ENCODE peak calls at places on chromosomes 16 and 17, in four cellular contexts. One of them, this sample, is unnamed.

GRCh38 chr16:5235119-5235518 is 137.5 kb upstream of the EEF2KMT start:
- DNase-seq in mesendoderm: no peak
- DNase-seq in cardiac muscle cell: no peak
- DNase-seq in suprapubic skin: no peak
- DNase-seq in this sample: no peak

GRCh38 chr16:10619271-10619849 is 39.0 kb upstream of the EMP2 start:
- DNase-seq in mesendoderm: peak
- DNase-seq in cardiac muscle cell: no peak
- DNase-seq in suprapubic skin: no peak
- DNase-seq in this sample: no peak

GRCh38 chr17:9810100-9810949 is 11.6 kb downstream of the GSG1L2 start:
- DNase-seq in mesendoderm: no peak
- DNase-seq in cardiac muscle cell: peak
- DNase-seq in suprapubic skin: no peak
- DNase-seq in this sample: no peak

GRCh38 chr17:30278032-30278431 is 13.7 kb downstream of the BLMH start:
- DNase-seq in mesendoderm: peak
- DNase-seq in cardiac muscle cell: peak
- DNase-seq in suprapubic skin: no peak
- DNase-seq in this sample: no peak

GRCh38 chr16:82280867-82281266 is 110.8 kb upstream of the MPHOSPH6 start:
- DNase-seq in mesendoderm: no peak
- DNase-seq in cardiac muscle cell: no peak
- DNase-seq in suprapubic skin: no peak
- DNase-seq in this sample: no peak

GRCh38 chr16:22191966-22192260 is 14.2 kb upstream of the EEF2K start:
- DNase-seq in mesendoderm: no peak
- DNase-seq in cardiac muscle cell: no peak
- DNase-seq in suprapubic skin: no peak
- DNase-seq in this sample: no peak

GRCh38 chr16:85393674-85394510 is 219.2 kb upstream of the GSE1 start:
- DNase-seq in mesendoderm: peak
- DNase-seq in cardiac muscle cell: peak
- DNase-seq in suprapubic skin: peak
- DNase-seq in this sample: peak

GRCh38 chr17:79987187-79987889 is 48.3 kb downstream of the TBC1D16 start:
- DNase-seq in mesendoderm: peak
- DNase-seq in cardiac muscle cell: no peak
- DNase-seq in suprapubic skin: no peak
- DNase-seq in this sample: no peak

GRCh38 chr17:29642171-29642611 is 19.5 kb upstream of the CORO6 start:
- DNase-seq in mesendoderm: no peak
- DNase-seq in cardiac muscle cell: no peak
- DNase-seq in suprapubic skin: no peak
- DNase-seq in this sample: no peak

GRCh38 chr16:57021693-57022092 is 32.3 kb downstream of the NLRC5 start:
- DNase-seq in mesendoderm: no peak
- DNase-seq in cardiac muscle cell: no peak
- DNase-seq in suprapubic skin: peak
- DNase-seq in this sample: no peak

GRCh38 chr16:80664798-80665197 is 124.0 kb downstream of the DYNLRB2 start:
- DNase-seq in mesendoderm: no peak
- DNase-seq in cardiac muscle cell: no peak
- DNase-seq in suprapubic skin: no peak
- DNase-seq in this sample: no peak

GRCh38 chr16:21626659-21627277 is 25.6 kb downstream of the IGSF6 start:
- DNase-seq in mesendoderm: no peak
- DNase-seq in cardiac muscle cell: peak
- DNase-seq in suprapubic skin: peak
- DNase-seq in this sample: peak

GRCh38 chr17:40763752-40764151 is 8.2 kb downstream of the KRT26 start:
- DNase-seq in mesendoderm: no peak
- DNase-seq in cardiac muscle cell: no peak
- DNase-seq in suprapubic skin: no peak
- DNase-seq in this sample: no peak

GRCh38 chr16:75614247-75614897 is 8.7 kb downstream of the ADAT1 start:
- DNase-seq in mesendoderm: no peak
- DNase-seq in cardiac muscle cell: peak
- DNase-seq in suprapubic skin: no peak
- DNase-seq in this sample: no peak

GRCh38 chr17:35943537-35943936 is at the start of gene LYZL6:
- DNase-seq in mesendoderm: no peak
- DNase-seq in cardiac muscle cell: no peak
- DNase-seq in suprapubic skin: no peak
- DNase-seq in this sample: no peak

GRCh38 chr16:88534731-88535141 is 35.5 kb upstream of the ZC3H18 start:
- DNase-seq in mesendoderm: peak
- DNase-seq in cardiac muscle cell: peak
- DNase-seq in suprapubic skin: no peak
- DNase-seq in this sample: no peak

GRCh38 chr17:68400404-68400735 is 56.9 kb downstream of the WIPI1 start:
- DNase-seq in mesendoderm: no peak
- DNase-seq in cardiac muscle cell: no peak
- DNase-seq in suprapubic skin: peak
- DNase-seq in this sample: no peak

GRCh38 chr17:79831367-79832210 is 7.7 kb downstream of the CBX4 start:
- DNase-seq in mesendoderm: no peak
- DNase-seq in cardiac muscle cell: peak
- DNase-seq in suprapubic skin: no peak
- DNase-seq in this sample: no peak

GRCh38 chr17:27502526-27503324 is 46.5 kb downstream of the KSR1 start:
- DNase-seq in mesendoderm: no peak
- DNase-seq in cardiac muscle cell: peak
- DNase-seq in suprapubic skin: no peak
- DNase-seq in this sample: no peak

GRCh38 chr17:1347681-1348318 is 52.2 kb downstream of the YWHAE start:
- DNase-seq in mesendoderm: no peak
- DNase-seq in cardiac muscle cell: no peak
- DNase-seq in suprapubic skin: no peak
- DNase-seq in this sample: no peak

GRCh38 chr17:73231841-73232586 is 29.7 kb downstream of the CPSF4L start:
- DNase-seq in mesendoderm: peak
- DNase-seq in cardiac muscle cell: peak
- DNase-seq in suprapubic skin: peak
- DNase-seq in this sample: peak

GRCh38 chr17:55273579-55274370 is 9.0 kb downstream of the HLF start:
- DNase-seq in mesendoderm: no peak
- DNase-seq in cardiac muscle cell: no peak
- DNase-seq in suprapubic skin: no peak
- DNase-seq in this sample: no peak

GRCh38 chr16:66512589-66513404 is 37.1 kb downstream of the TK2 start:
- DNase-seq in mesendoderm: peak
- DNase-seq in cardiac muscle cell: peak
- DNase-seq in suprapubic skin: no peak
- DNase-seq in this sample: no peak

GRCh38 chr17:57911021-57911420 is 44.2 kb downstream of the CUEDC1 start:
- DNase-seq in mesendoderm: no peak
- DNase-seq in cardiac muscle cell: no peak
- DNase-seq in suprapubic skin: no peak
- DNase-seq in this sample: no peak

GRCh38 chr17:79561486-79562116 is 49.2 kb downstream of the RBFOX3 start:
- DNase-seq in mesendoderm: no peak
- DNase-seq in cardiac muscle cell: no peak
- DNase-seq in suprapubic skin: peak
- DNase-seq in this sample: no peak

GRCh38 chr16:89395150-89396142 is 94.9 kb downstream of the ANKRD11 start:
- DNase-seq in mesendoderm: no peak
- DNase-seq in cardiac muscle cell: peak
- DNase-seq in suprapubic skin: peak
- DNase-seq in this sample: no peak

GRCh38 chr16:68072038-68072695 is 13.0 kb upstream of the NFATC3 start:
- DNase-seq in mesendoderm: no peak
- DNase-seq in cardiac muscle cell: no peak
- DNase-seq in suprapubic skin: no peak
- DNase-seq in this sample: no peak

GRCh38 chr17:36934759-36935630 is 2.3 kb upstream of the LHX1 start:
- DNase-seq in mesendoderm: peak
- DNase-seq in cardiac muscle cell: peak
- DNase-seq in suprapubic skin: no peak
- DNase-seq in this sample: no peak

GRCh38 chr16:84922351-84923135 is 88.8 kb downstream of the ZDHHC7 start:
- DNase-seq in mesendoderm: no peak
- DNase-seq in cardiac muscle cell: peak
- DNase-seq in suprapubic skin: no peak
- DNase-seq in this sample: no peak

GRCh38 chr16:89860747-89861304 is 12.6 kb upstream of the TCF25 start:
- DNase-seq in mesendoderm: peak
- DNase-seq in cardiac muscle cell: peak
- DNase-seq in suprapubic skin: no peak
- DNase-seq in this sample: peak

GRCh38 chr16:76176153-76176552 is 101.0 kb upstream of the CNTNAP4 start:
- DNase-seq in mesendoderm: no peak
- DNase-seq in cardiac muscle cell: no peak
- DNase-seq in suprapubic skin: no peak
- DNase-seq in this sample: no peak

GRCh38 chr16:14015461-14015860 is 55.7 kb upstream of the MRTFB start:
- DNase-seq in mesendoderm: no peak
- DNase-seq in cardiac muscle cell: no peak
- DNase-seq in suprapubic skin: no peak
- DNase-seq in this sample: no peak
- H3K4me3 ChIP-seq in mesendoderm: no peak
- H3K4me3 ChIP-seq in cardiac muscle cell: no peak
- H3K4me3 ChIP-seq in suprapubic skin: peak
- H3K4me3 ChIP-seq in this sample: no peak

DNA sequence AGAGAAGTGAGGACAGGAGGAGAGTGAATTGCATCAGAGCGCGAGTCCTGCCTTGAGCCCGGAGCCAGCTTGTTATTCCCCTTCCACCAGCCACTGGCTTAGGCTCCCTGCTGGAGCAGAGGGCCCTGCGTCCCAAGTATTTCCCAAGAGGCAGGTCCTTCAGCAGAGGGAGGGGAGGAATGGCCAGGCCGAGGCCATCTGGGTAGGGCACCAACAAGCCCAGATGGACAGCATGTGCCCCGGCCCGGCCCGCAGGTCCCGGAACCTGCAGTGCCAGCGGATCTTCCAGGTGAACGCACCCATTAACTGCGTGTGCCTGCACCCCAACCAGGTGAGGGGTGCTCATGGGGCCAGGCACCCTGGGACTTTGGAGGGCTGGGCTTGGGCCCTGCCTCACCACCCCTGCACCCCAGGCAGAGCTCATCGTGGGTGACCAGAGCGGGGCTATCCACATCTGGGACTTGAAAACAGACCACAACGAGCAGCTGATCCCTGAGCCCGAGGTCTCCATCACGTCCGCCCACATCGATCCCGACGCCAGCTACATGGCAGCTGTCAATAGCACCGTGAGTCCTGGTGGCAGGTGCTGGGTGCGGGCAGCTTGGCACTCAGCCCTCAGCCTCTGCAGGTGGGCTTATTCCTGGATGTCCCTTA is 1.7 kb downstream of the MLST8 start:
- DNase-seq in mesendoderm: peak
- DNase-seq in cardiac muscle cell: peak
- DNase-seq in suprapubic skin: no peak
- DNase-seq in this sample: no peak
- H3K4me3 ChIP-seq in mesendoderm: no peak
- H3K4me3 ChIP-seq in cardiac muscle cell: no peak
- H3K4me3 ChIP-seq in suprapubic skin: no peak
- H3K4me3 ChIP-seq in this sample: no peak

DNA sequence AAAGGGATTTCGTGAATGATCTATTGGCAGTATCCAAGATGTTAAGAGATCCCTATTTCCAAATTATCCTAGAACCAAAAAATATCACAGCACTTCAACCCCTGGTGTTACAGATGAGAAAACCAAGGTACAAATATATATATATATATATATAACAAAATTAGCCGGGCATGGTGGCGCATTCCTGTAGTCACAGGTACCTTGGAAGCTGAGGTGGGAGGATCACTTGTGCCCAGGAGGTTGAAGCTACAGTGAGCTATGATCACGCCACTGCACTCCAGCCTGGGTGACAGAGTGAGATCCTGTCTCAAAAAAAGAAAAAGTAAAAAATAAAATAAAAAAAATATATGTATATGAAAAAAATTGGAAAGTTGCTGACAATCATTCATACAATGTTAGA is 637 bp upstream of the CLN3 start:
- DNase-seq in mesendoderm: no peak
- DNase-seq in cardiac muscle cell: no peak
- DNase-seq in suprapubic skin: no peak
- DNase-seq in this sample: no peak
- H3K4me3 ChIP-seq in mesendoderm: no peak
- H3K4me3 ChIP-seq in cardiac muscle cell: peak
- H3K4me3 ChIP-seq in suprapubic skin: peak
- H3K4me3 ChIP-seq in this sample: peak

GRCh38 chr17:45775148-45775547 is 9.0 kb upstream of the CRHR1 start:
- DNase-seq in mesendoderm: no peak
- DNase-seq in cardiac muscle cell: no peak
- DNase-seq in suprapubic skin: no peak
- DNase-seq in this sample: no peak

GRCh38 chr17:45775576-45776011 is 8.5 kb upstream of the CRHR1 start:
- DNase-seq in mesendoderm: no peak
- DNase-seq in cardiac muscle cell: peak
- DNase-seq in suprapubic skin: no peak
- DNase-seq in this sample: no peak

GRCh38 chr17:45770632-45771472 is 13.3 kb upstream of the CRHR1 start:
- DNase-seq in mesendoderm: peak
- DNase-seq in cardiac muscle cell: no peak
- DNase-seq in suprapubic skin: no peak
- DNase-seq in this sample: no peak

GRCh38 chr17:45768000-45768399 is 16.1 kb upstream of the CRHR1 start:
- DNase-seq in mesendoderm: peak
- DNase-seq in cardiac muscle cell: peak
- DNase-seq in suprapubic skin: no peak
- DNase-seq in this sample: no peak

GRCh38 chr17:45771473-45771959 is 12.6 kb upstream of the CRHR1 start:
- DNase-seq in mesendoderm: peak
- DNase-seq in cardiac muscle cell: no peak
- DNase-seq in suprapubic skin: no peak
- DNase-seq in this sample: no peak
- H3K4me3 ChIP-seq in mesendoderm: no peak
- H3K4me3 ChIP-seq in cardiac muscle cell: no peak
- H3K4me3 ChIP-seq in suprapubic skin: no peak
- H3K4me3 ChIP-seq in this sample: no peak

GRCh38 chr16:3149630-3150345 is 15.0 kb downstream of the ZNF213 start:
- DNase-seq in mesendoderm: peak
- DNase-seq in cardiac muscle cell: peak
- DNase-seq in suprapubic skin: peak
- DNase-seq in this sample: no peak

GRCh38 chr16:3147046-3147756 is 12.4 kb downstream of the ZNF213 start:
- DNase-seq in mesendoderm: no peak
- DNase-seq in cardiac muscle cell: no peak
- DNase-seq in suprapubic skin: no peak
- DNase-seq in this sample: no peak

GRCh38 chr16:3147757-3148104 is 12.9 kb downstream of the ZNF213 start:
- DNase-seq in mesendoderm: no peak
- DNase-seq in cardiac muscle cell: no peak
- DNase-seq in suprapubic skin: no peak
- DNase-seq in this sample: no peak

GRCh38 chr16:3149193-3149530 is 14.3 kb downstream of the ZNF213 start:
- DNase-seq in mesendoderm: no peak
- DNase-seq in cardiac muscle cell: no peak
- DNase-seq in suprapubic skin: no peak
- DNase-seq in this sample: no peak

GRCh38 chr16:3148256-3149192 is 13.7 kb downstream of the ZNF213 start:
- DNase-seq in mesendoderm: no peak
- DNase-seq in cardiac muscle cell: no peak
- DNase-seq in suprapubic skin: no peak
- DNase-seq in this sample: no peak
- H3K4me3 ChIP-seq in mesendoderm: no peak
- H3K4me3 ChIP-seq in cardiac muscle cell: no peak
- H3K4me3 ChIP-seq in suprapubic skin: no peak
- H3K4me3 ChIP-seq in this sample: no peak